ENCODE peak calls at places on chromosomes 12 and 14, in four cellular contexts. One of them, this sample, is unnamed.

GRCh38 chr12:3704512-3705348 is 48.2 kb downstream of the CRACR2A start:
- DNase-seq in activated gamma-delta T cell treated with Interleukin-2 at 50 U/mL for 16 hours: no peak
- DNase-seq in astrocyte of the spinal cord: peak; percentile 60
- DNase-seq in ELR: no peak
- DNase-seq in this sample: peak; percentile 72

GRCh38 chr12:130337476-130338303 is at the start of gene PIWIL1:
- DNase-seq in astrocyte of the spinal cord: no peak
- DNase-seq in activated gamma-delta T cell treated with Interleukin-2 at 50 U/mL for 16 hours: no peak
- DNase-seq in ELR: no peak
- DNase-seq in this sample: no peak

GRCh38 chr12:26287666-26288408 is 92.5 kb downstream of the SSPN start:
- DNase-seq in ELR: no peak
- DNase-seq in activated gamma-delta T cell treated with Interleukin-2 at 50 U/mL for 16 hours: no peak
- DNase-seq in astrocyte of the spinal cord: peak; percentile 90
- DNase-seq in this sample: peak; percentile 23

GRCh38 chr12:124673881-124674617 is 106.6 kb upstream of the NCOR2 start:
- DNase-seq in ELR: no peak
- DNase-seq in activated gamma-delta T cell treated with Interleukin-2 at 50 U/mL for 16 hours: no peak
- DNase-seq in astrocyte of the spinal cord: no peak
- DNase-seq in this sample: no peak

GRCh38 chr14:69055125-69055524 is 76.0 kb upstream of the ACTN1 start:
- DNase-seq in activated gamma-delta T cell treated with Interleukin-2 at 50 U/mL for 16 hours: no peak
- DNase-seq in astrocyte of the spinal cord: peak; percentile 97
- DNase-seq in ELR: peak; percentile 100
- DNase-seq in this sample: peak; percentile 99

GRCh38 chr14:74293621-74294020 is 9.1 kb downstream of the ABCD4 start:
- DNase-seq in activated gamma-delta T cell treated with Interleukin-2 at 50 U/mL for 16 hours: no peak
- DNase-seq in ELR: no peak
- DNase-seq in astrocyte of the spinal cord: no peak
- DNase-seq in this sample: no peak

GRCh38 chr12:64124511-64125197 is 97.4 kb downstream of the KICS2 start:
- DNase-seq in astrocyte of the spinal cord: no peak
- DNase-seq in ELR: no peak
- DNase-seq in activated gamma-delta T cell treated with Interleukin-2 at 50 U/mL for 16 hours: no peak
- DNase-seq in this sample: peak; percentile 77

GRCh38 chr14:36619131-36619530 is 36.7 kb upstream of the NKX2-8 start:
- DNase-seq in astrocyte of the spinal cord: no peak
- DNase-seq in ELR: no peak
- DNase-seq in activated gamma-delta T cell treated with Interleukin-2 at 50 U/mL for 16 hours: no peak
- DNase-seq in this sample: no peak

GRCh38 chr12:103852498-103852992 is 11.5 kb upstream of the NT5DC3 start:
- DNase-seq in activated gamma-delta T cell treated with Interleukin-2 at 50 U/mL for 16 hours: no peak
- DNase-seq in astrocyte of the spinal cord: peak; percentile 79
- DNase-seq in ELR: no peak
- DNase-seq in this sample: peak; percentile 57

GRCh38 chr12:14950982-14951746 is 10.2 kb downstream of the ARHGDIB start:
- DNase-seq in ELR: no peak
- DNase-seq in activated gamma-delta T cell treated with Interleukin-2 at 50 U/mL for 16 hours: no peak
- DNase-seq in astrocyte of the spinal cord: no peak
- DNase-seq in this sample: peak; percentile 42

GRCh38 chr12:47734725-47735480 is 9.6 kb upstream of the ENDOU start:
- DNase-seq in ELR: no peak
- DNase-seq in astrocyte of the spinal cord: no peak
- DNase-seq in activated gamma-delta T cell treated with Interleukin-2 at 50 U/mL for 16 hours: no peak
- DNase-seq in this sample: no peak

GRCh38 chr14:54424479-54424901 is 16.7 kb downstream of the CNIH1 start:
- DNase-seq in astrocyte of the spinal cord: no peak
- DNase-seq in ELR: no peak
- DNase-seq in activated gamma-delta T cell treated with Interleukin-2 at 50 U/mL for 16 hours: no peak
- DNase-seq in this sample: no peak

GRCh38 chr12:57219993-57220728 is 3.6 kb downstream of the NXPH4 start:
- DNase-seq in astrocyte of the spinal cord: no peak
- DNase-seq in ELR: no peak
- DNase-seq in activated gamma-delta T cell treated with Interleukin-2 at 50 U/mL for 16 hours: no peak
- DNase-seq in this sample: no peak

GRCh38 chr12:25784669-25785068 is 173.8 kb upstream of the RASSF8 start:
- DNase-seq in ELR: no peak
- DNase-seq in astrocyte of the spinal cord: no peak
- DNase-seq in activated gamma-delta T cell treated with Interleukin-2 at 50 U/mL for 16 hours: no peak
- DNase-seq in this sample: no peak

GRCh38 chr12:19075711-19076340 is 53.7 kb upstream of the PLEKHA5 start:
- DNase-seq in ELR: no peak
- DNase-seq in astrocyte of the spinal cord: no peak
- DNase-seq in activated gamma-delta T cell treated with Interleukin-2 at 50 U/mL for 16 hours: no peak
- DNase-seq in this sample: no peak

GRCh38 chr12:23816394-23816851 is 133.0 kb downstream of the SOX5 start:
- DNase-seq in astrocyte of the spinal cord: no peak
- DNase-seq in activated gamma-delta T cell treated with Interleukin-2 at 50 U/mL for 16 hours: no peak
- DNase-seq in ELR: no peak
- DNase-seq in this sample: no peak

GRCh38 chr14:68616255-68616902 is 176.5 kb downstream of the ZFP36L1 start:
- DNase-seq in ELR: peak; percentile 29
- DNase-seq in astrocyte of the spinal cord: peak; percentile 63
- DNase-seq in activated gamma-delta T cell treated with Interleukin-2 at 50 U/mL for 16 hours: no peak
- DNase-seq in this sample: no peak

GRCh38 chr12:52903855-52904508 is 894 bp downstream of the KRT8 start:
- DNase-seq in astrocyte of the spinal cord: peak; percentile 33
- DNase-seq in ELR: peak; percentile 69
- DNase-seq in activated gamma-delta T cell treated with Interleukin-2 at 50 U/mL for 16 hours: peak; percentile 17
- DNase-seq in this sample: peak; percentile 56

GRCh38 chr12:110498984-110499706 is 2.8 kb downstream of the VPS29 start:
- DNase-seq in activated gamma-delta T cell treated with Interleukin-2 at 50 U/mL for 16 hours: no peak
- DNase-seq in ELR: peak; percentile 66
- DNase-seq in astrocyte of the spinal cord: no peak
- DNase-seq in this sample: peak; percentile 57

GRCh38 chr12:39145175-39145999 is 240.0 kb upstream of the CPNE8 start:
- DNase-seq in activated gamma-delta T cell treated with Interleukin-2 at 50 U/mL for 16 hours: no peak
- DNase-seq in astrocyte of the spinal cord: peak; percentile 47
- DNase-seq in ELR: no peak
- DNase-seq in this sample: peak; percentile 28

This sample was measured in iris pigment epithelial cell.